ENCODE peak calls at places on chromosomes 7 and 10, in six cellular contexts. J is heart right ventricle, I is left ventricle myocardium inferior, O is astrocyte of the spinal cord, A is AG04450, M is ovary. L is an unnamed sample.

GRCh38 chr7:42677751-42678231 is 234.1 kb downstream of the C7orf25 start:
- DNase-seq in J (no peak), I (no peak), O (peak), A (no peak), M (peak), L (peak)

GRCh38 chr7:98409843-98410242 is 9.0 kb upstream of the BAIAP2L1 start:
- DNase-seq in J (no peak), I (no peak), O (no peak), A (no peak), M (no peak), L (no peak)

GRCh38 chr10:43304687-43305333 is 37.9 kb upstream of the RASGEF1A start:
- DNase-seq in J (peak), I (peak), O (peak), A (no peak), M (peak), L (no peak)

GRCh38 chr7:24842449-24843241 is 85.4 kb upstream of the GSDME start:
- DNase-seq in J (no peak), I (no peak), O (peak), A (no peak), M (no peak), L (no peak)

GRCh38 chr7:140512317-140513000 is 33.2 kb upstream of the MKRN1 start:
- DNase-seq in J (peak), I (peak), O (no peak), A (no peak), M (peak), L (no peak)

GRCh38 chr7:134724606-134725005 is 54.8 kb upstream of the CALD1 start:
- DNase-seq in J (no peak), I (no peak), O (peak), A (no peak), M (no peak), L (no peak)

GRCh38 chr7:19971941-19972340 is 198.5 kb upstream of the TMEM196 start:
- DNase-seq in J (no peak), I (no peak), O (no peak), A (no peak), M (no peak), L (no peak)

GRCh38 chr7:7157887-7158271 is 24.5 kb upstream of the C1GALT1 start:
- DNase-seq in J (no peak), I (no peak), O (peak), A (no peak), M (no peak), L (no peak)

GRCh38 chr7:75878312-75878768 is 494 bp upstream of the RHBDD2 start:
- DNase-seq in J (no peak), I (no peak), O (no peak), A (no peak), M (no peak), L (no peak)

GRCh38 chr7:114358911-114359310 is 55.7 kb upstream of the FOXP2 start:
- DNase-seq in J (no peak), I (no peak), O (no peak), A (no peak), M (no peak), L (no peak)

GRCh38 chr7:116547347-116547746 is 22.5 kb downstream of the CAV1 start:
- DNase-seq in J (no peak), I (no peak), O (no peak), A (no peak), M (no peak), L (no peak)

GRCh38 chr7:124603066-124603465 is 162.5 kb downstream of the GPR37 start:
- DNase-seq in J (no peak), I (no peak), O (no peak), A (no peak), M (no peak), L (no peak)

GRCh38 chr7:155584261-155584660 is 37.9 kb upstream of the CNPY1 start:
- DNase-seq in J (no peak), I (no peak), O (no peak), A (no peak), M (no peak), L (no peak)

GRCh38 chr7:6359021-6359420 is 86.6 kb upstream of the CYTH3 start:
- DNase-seq in J (no peak), I (no peak), O (no peak), A (no peak), M (no peak), L (no peak)

GRCh38 chr7:127648986-127649385 is 3.0 kb upstream of the SND1 start:
- DNase-seq in J (no peak), I (no peak), O (no peak), A (no peak), M (no peak), L (no peak)

GRCh38 chr7:139431010-139431409 is 52.5 kb downstream of the KLRG2 start:
- DNase-seq in J (no peak), I (no peak), O (no peak), A (no peak), M (no peak), L (no peak)

GRCh38 chr7:71237945-71238344 is 106.0 kb downstream of the GALNT17 start:
- DNase-seq in J (peak), I (peak), O (no peak), A (no peak), M (peak), L (no peak)

GRCh38 chr7:754531-755420 is 27.7 kb upstream of the PRKAR1B start:
- DNase-seq in J (no peak), I (no peak), O (no peak), A (no peak), M (peak), L (no peak)

GRCh38 chr7:2041496-2042367 is 191.0 kb downstream of the MAD1L1 start:
- DNase-seq in J (no peak), I (no peak), O (no peak), A (no peak), M (no peak), L (no peak)

GRCh38 chr10:48896756-48897437 is 42.7 kb downstream of the LRRC18 start:
- DNase-seq in J (no peak), I (no peak), O (no peak), A (no peak), M (no peak), L (no peak)

GRCh38 chr7:39624202-39624807 is 933 bp downstream of the RALA start:
- DNase-seq in J (no peak), I (no peak), O (no peak), A (no peak), M (peak), L (no peak)

GRCh38 chr7:57449904-57450303 is at the start of gene ZNF716:
- DNase-seq in J (no peak), I (no peak), O (no peak), A (no peak), M (no peak), L (no peak)

GRCh38 chr10:101310528-101311439 is 43.2 kb upstream of the BTRC start:
- DNase-seq in J (no peak), I (peak), O (no peak), A (no peak), M (peak), L (no peak)

GRCh38 chr10:106473129-106473528 is 691.4 kb downstream of the SORCS1 start:
- DNase-seq in J (no peak), I (no peak), O (no peak), A (no peak), M (no peak), L (no peak)

GRCh38 chr10:9294865-9295264 is 1240.4 kb downstream of the GATA3 start:
- DNase-seq in J (no peak), I (no peak), O (no peak), A (no peak), M (no peak), L (no peak)

GRCh38 chr7:140723002-140723401 is 26.5 kb downstream of the NDUFB2 start:
- DNase-seq in J (no peak), I (no peak), O (no peak), A (no peak), M (no peak), L (no peak)

GRCh38 chr7:126790763-126791162 is 462.0 kb downstream of the GRM8 start:
- DNase-seq in J (no peak), I (no peak), O (no peak), A (no peak), M (no peak), L (no peak)

GRCh38 chr7:158975526-158976467 is 119.4 kb downstream of the DYNC2I1 start:
- DNase-seq in J (no peak), I (no peak), O (no peak), A (no peak), M (no peak), L (no peak)

GRCh38 chr7:22726345-22726848 is 603 bp upstream of the IL6 start:
- DNase-seq in J (peak), I (no peak), O (peak), A (peak), M (peak), L (peak)

GRCh38 chr7:22729180-22729579 is 2.2 kb downstream of the IL6 start:
- DNase-seq in J (no peak), I (no peak), O (no peak), A (no peak), M (no peak), L (no peak)

GRCh38 chr7:22728416-22729029 is 1.5 kb downstream of the IL6 start:
- DNase-seq in J (no peak), I (no peak), O (peak), A (no peak), M (no peak), L (peak)

GRCh38 chr7:22725585-22725984 is 1.4 kb upstream of the IL6 start:
- DNase-seq in J (no peak), I (no peak), O (peak), A (no peak), M (no peak), L (no peak)

GRCh38 chr7:22726849-22727792 is at the start of gene IL6:
- DNase-seq in J (peak), I (peak), O (peak), A (peak), M (peak), L (peak)
- H3K4me3 ChIP-seq in J (peak), I (peak), O (peak), A (peak), M (peak), L (peak)

DNA sequence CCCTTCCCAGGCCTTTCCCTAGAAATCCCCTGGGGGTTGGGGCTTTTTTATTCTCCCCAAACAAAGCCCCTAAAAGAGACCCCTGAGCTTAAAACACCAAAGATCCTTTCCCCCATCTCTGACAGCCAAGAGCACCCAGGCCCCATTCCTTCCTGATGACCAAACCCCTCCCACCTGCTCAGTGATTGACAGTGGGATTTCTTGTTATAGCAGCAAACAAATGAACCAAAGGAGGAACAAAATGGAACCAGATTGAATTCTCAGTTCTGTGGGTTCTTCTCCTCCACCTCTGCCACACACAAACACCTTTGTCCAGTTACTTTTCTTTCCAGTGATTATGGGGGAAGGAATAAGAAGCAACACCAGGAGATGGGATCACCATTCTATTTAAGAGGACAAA is 21.5 kb upstream of the CDHR3 start:
- DNase-seq in J (no peak), I (no peak), O (no peak), A (no peak), M (no peak), L (no peak)
- TF ChIP-seq CTCF in J (no peak), I (no peak), O (no peak), A (no peak), M (no peak), L (no peak)

DNA sequence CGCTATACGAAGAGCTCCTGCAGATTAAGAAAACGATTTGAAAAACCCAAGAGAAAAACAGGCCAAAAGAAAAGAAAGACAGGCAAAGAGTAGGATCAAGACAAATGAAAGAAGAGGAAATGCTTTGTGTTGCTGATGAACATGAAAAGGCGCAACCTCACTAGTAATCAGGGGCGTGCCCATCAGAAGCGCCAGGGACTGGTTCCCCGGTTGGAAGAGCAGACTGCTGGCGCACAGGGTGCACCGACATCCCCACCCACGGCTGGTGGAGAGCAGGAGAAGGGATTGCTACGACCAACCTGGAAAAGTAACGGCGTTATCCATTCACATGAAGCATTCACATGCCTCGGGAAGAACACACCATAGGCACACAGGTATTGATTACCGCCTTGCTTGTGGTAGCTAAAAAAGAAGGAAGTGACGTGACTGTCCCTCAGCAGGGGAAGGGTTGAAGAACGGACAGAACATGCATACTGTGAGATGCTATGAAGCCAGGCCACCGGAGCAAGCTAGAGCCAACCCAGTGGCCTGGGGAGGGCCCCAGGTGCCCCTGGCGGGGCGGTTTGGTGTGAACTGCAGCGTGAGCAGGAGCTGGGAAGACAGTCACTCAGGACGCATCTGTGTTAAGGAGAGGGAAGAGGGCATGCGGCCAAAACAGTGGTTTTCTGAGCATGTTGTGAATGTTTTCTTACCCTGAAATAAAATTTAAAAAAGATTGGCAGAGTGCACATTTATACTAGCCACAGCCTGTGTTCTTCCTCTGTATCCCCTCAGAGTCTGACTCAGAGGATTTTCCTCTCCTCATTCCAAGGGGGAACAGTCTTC is 18.3 kb downstream of the AGAP3 start:
- DNase-seq in J (no peak), I (no peak), O (peak), A (no peak), M (no peak), L (peak)
- H3K4me3 ChIP-seq in J (no peak), I (no peak), O (no peak), A (no peak), M (no peak), L (no peak)

DNA sequence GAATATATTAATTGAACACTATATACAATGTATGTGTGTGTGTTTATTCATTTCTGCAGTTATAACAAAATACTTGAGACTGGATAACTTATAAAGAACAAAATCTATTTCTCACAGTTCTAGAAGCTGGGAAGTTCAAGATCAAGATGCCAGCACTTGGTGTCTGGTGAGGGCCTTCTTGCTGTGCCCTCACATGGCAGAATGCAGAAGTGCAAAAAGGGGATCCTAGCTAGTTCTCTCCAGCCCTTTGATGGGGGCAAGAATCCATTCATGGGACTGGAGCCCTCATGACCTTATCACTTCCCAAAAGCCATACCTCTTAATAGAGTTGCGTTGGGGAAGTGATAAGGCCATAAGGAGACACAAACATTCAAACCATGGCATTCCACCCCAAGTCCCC is 8.4 kb downstream of the GRB10 start:
- DNase-seq in J (no peak), I (no peak), O (no peak), A (no peak), M (no peak), L (no peak)
- TF ChIP-seq CTCF in J (no peak), I (no peak), O (no peak), A (no peak), M (no peak), L (no peak)

DNA sequence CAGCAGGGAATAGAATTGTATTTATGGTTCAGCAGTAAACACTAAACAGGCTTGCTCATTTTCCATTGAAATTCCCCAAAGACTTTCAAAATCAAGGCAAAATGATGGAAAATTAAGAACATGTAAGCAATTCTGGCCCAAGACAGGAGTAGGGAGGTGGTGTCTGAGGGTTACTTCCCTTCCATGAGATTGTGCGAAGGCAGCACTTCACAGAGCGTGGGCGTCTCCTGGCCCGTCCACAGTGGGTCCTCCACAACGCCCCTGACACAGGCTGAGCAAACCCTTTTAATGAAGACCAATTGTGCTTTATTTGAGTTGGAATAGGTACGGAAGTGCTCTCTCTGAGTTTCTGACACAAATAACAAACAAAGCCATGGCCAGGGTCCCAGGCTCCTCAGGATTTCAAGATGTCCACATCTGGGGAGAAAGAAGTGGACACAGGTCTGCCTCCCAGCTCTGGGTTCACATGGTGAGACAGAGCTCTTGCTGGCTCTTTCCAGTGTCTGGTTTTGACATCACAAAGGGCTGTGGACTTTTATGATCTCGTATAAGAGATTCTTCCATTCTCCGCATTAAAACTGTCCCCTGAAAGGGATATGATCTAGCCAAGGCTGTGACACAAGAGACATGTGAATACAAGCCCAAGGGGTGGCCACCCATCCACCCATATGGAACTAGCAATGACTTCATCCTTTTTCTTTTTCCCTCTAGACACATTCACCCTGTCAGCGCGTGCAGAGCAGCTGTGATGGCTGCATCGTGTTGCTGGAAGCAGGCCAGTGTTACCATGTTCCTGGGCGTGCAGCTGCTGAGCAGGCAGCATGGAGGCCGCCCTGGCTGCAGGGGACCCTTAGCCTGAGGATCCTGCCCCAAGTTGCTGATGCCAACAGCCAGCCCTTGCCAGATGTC is 145.7 kb downstream of the ADAM12 start:
- DNase-seq in J (peak), I (peak), O (peak), A (peak), M (peak), L (peak)
- H3K4me3 ChIP-seq in J (no peak), I (no peak), O (no peak), A (no peak), M (no peak), L (no peak)

DNA sequence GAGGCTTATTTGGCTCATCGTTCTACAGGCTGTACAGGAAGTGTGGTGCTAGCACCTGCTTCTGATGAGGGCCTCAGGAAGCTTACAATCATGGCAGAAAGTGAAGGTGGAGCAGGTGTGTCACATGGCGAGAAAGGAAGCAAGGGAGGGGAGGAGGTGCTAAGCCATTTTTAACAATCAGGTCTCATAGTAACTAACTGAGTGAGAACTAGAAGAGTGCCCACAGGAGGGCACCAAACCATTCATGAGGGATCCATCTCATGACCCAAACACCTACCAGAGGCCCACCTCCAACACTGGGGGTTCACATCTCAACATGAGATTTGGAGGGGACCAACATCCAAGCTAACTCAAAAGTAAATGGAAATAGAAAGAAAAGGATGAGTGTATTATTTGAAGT is 78.1 kb downstream of the CXCL12 start:
- DNase-seq in J (no peak), I (no peak), O (no peak), A (no peak), M (no peak), L (no peak)
- TF ChIP-seq CTCF in J (peak), I (peak), O (peak), A (peak), M (no peak), L (peak)

GRCh38 chr10:14925268-14925667 is 28.6 kb downstream of the DCLRE1C start:
- DNase-seq in J (no peak), I (no peak), O (no peak), A (no peak), M (no peak), L (no peak)

GRCh38 chr10:14926061-14926470 is 27.8 kb downstream of the DCLRE1C start:
- DNase-seq in J (no peak), I (no peak), O (no peak), A (no peak), M (no peak), L (no peak)

GRCh38 chr10:14923972-14924371 is 29.9 kb downstream of the DCLRE1C start:
- DNase-seq in J (no peak), I (no peak), O (no peak), A (no peak), M (no peak), L (no peak)

GRCh38 chr10:14926722-14927416 is 27.0 kb downstream of the DCLRE1C start:
- DNase-seq in J (no peak), I (no peak), O (no peak), A (no peak), M (no peak), L (no peak)
- H3K4me3 ChIP-seq in J (no peak), I (no peak), O (no peak), A (no peak), M (no peak), L (no peak)

GRCh38 chr10:102628451-102628911 is 15.8 kb upstream of the TRIM8 start:
- DNase-seq in J (peak), I (peak), O (no peak), A (no peak), M (peak), L (no peak)
- TF ChIP-seq CTCF in J (peak), I (peak), O (peak), A (peak), M (no peak), L (peak)